ENCODE peak calls at places on chromosome 14, in six cellular contexts. X is left lobe of liver, R is neuronal stem cell, J is LoVo, P is GM04504, O is NCI-H1105 treated with DMSO at 0.1 percent for 48 hours. M is an unnamed sample.

GRCh38 chr14:69906201-69906600 is 27.0 kb downstream of the SMOC1 start:
- DNase-seq in P (no peak), R (no peak), O (no peak), J (no peak), X (no peak), M (no peak)

GRCh38 chr14:69685716-69686115 is 74.3 kb downstream of the SUSD6 start:
- DNase-seq in R (no peak), X (peak), P (no peak), O (peak), J (no peak), M (peak)

GRCh38 chr14:63986789-63987533 is 134.2 kb downstream of the SYNE2 start:
- DNase-seq in J (no peak), P (peak), X (no peak), R (peak), O (no peak), M (no peak)

GRCh38 chr14:91320266-91320665 is 75.8 kb upstream of the GPR68 start:
- DNase-seq in J (no peak), R (no peak), O (no peak), P (no peak), X (no peak), M (no peak)

GRCh38 chr14:70018713-70019201 is 139.5 kb downstream of the SMOC1 start:
- DNase-seq in P (no peak), O (no peak), X (peak), R (no peak), J (no peak), M (no peak)

GRCh38 chr14:68811161-68811560 is 18.3 kb upstream of the ZFP36L1 start:
- DNase-seq in O (no peak), J (no peak), X (no peak), R (no peak), P (no peak), M (peak)

GRCh38 chr14:35113308-35113950 is 8.4 kb downstream of the PPP2R3C start:
- DNase-seq in X (no peak), P (no peak), J (no peak), O (no peak), R (no peak), M (no peak)

GRCh38 chr14:69695664-69696527 is 71.0 kb upstream of the SRSF5 start:
- DNase-seq in X (peak), R (no peak), O (peak), J (no peak), P (no peak), M (peak)

GRCh38 chr14:105879867-105880561 is 353.6 kb downstream of the TMEM121 start:
- DNase-seq in R (no peak), O (no peak), P (no peak), X (peak), J (no peak), M (no peak)

GRCh38 chr14:68363401-68363800 is 429.5 kb downstream of the ZFP36L1 start:
- DNase-seq in R (peak), J (no peak), X (no peak), O (no peak), P (no peak), M (no peak)

GRCh38 chr14:105012171-105012985 is 8.5 kb downstream of the CDCA4 start:
- DNase-seq in X (no peak), O (no peak), J (no peak), P (no peak), R (no peak), M (no peak)

GRCh38 chr14:103803661-103804060 is 43.7 kb downstream of the PPP1R13B start:
- DNase-seq in P (no peak), J (no peak), X (no peak), R (no peak), O (no peak), M (no peak)

GRCh38 chr14:86574026-86574777 is 1044.3 kb downstream of the FLRT2 start:
- DNase-seq in J (no peak), P (peak), R (no peak), O (no peak), X (no peak), M (no peak)

GRCh38 chr14:60349663-60350365 is 100.8 kb downstream of the PPM1A start:
- DNase-seq in X (no peak), R (no peak), J (peak), O (peak), P (peak), M (no peak)

GRCh38 chr14:95774265-95775160 is 60.6 kb upstream of the TCL1A start:
- DNase-seq in J (peak), P (peak), O (peak), X (peak), R (peak), M (peak)

GRCh38 chr14:61254803-61255526 is 26.2 kb downstream of the TMEM30B start:
- DNase-seq in O (no peak), X (no peak), R (no peak), P (no peak), J (no peak), M (no peak)

GRCh38 chr14:24876009-24876690 is 173.8 kb downstream of the STXBP6 start:
- DNase-seq in J (no peak), O (no peak), P (no peak), X (no peak), R (no peak), M (no peak)

GRCh38 chr14:56092761-56093160 is 25.4 kb upstream of the PELI2 start:
- DNase-seq in J (no peak), P (no peak), R (no peak), X (no peak), O (no peak), M (no peak)

GRCh38 chr14:68466491-68466977 is 326.3 kb downstream of the ZFP36L1 start:
- DNase-seq in J (peak), O (no peak), R (no peak), X (no peak), P (peak), M (no peak)

GRCh38 chr14:38616959-38617358 is 361.1 kb upstream of the CLEC14A start:
- DNase-seq in X (no peak), P (no peak), R (no peak), J (no peak), O (peak), M (no peak)

GRCh38 chr14:103393078-103393477 is 7.9 kb downstream of the MARK3 start:
- DNase-seq in P (no peak), R (no peak), X (peak), J (no peak), O (no peak), M (no peak)

GRCh38 chr14:60133487-60133886 is 31.7 kb downstream of the DHRS7 start:
- DNase-seq in X (no peak), R (no peak), O (no peak), J (no peak), P (no peak), M (no peak)

GRCh38 chr14:23895480-23895879 is 58.1 kb upstream of the DHRS4 start:
- DNase-seq in J (no peak), P (no peak), X (no peak), R (no peak), O (no peak), M (no peak)

GRCh38 chr14:78222746-78223145 is 52.6 kb downstream of the NRXN3 start:
- DNase-seq in P (no peak), O (no peak), R (no peak), X (no peak), J (no peak), M (no peak)

GRCh38 chr14:65495196-65495595 is 82.7 kb downstream of the FUT8 start:
- DNase-seq in J (no peak), X (no peak), O (no peak), R (no peak), P (no peak), M (no peak)

GRCh38 chr14:49959822-49960408 is 67.0 kb downstream of the ARF6 start:
- DNase-seq in J (no peak), O (peak), P (no peak), R (no peak), X (no peak), M (no peak)

GRCh38 chr14:50260511-50260910 is 29.1 kb upstream of the SOS2 start:
- DNase-seq in O (no peak), R (no peak), X (no peak), J (no peak), P (peak), M (no peak)

GRCh38 chr14:54817506-54817905 is 85.1 kb downstream of the GCH1 start:
- DNase-seq in P (no peak), X (no peak), R (no peak), O (no peak), J (no peak), M (no peak)

GRCh38 chr14:61178226-61179060 is 102.7 kb downstream of the TMEM30B start:
- DNase-seq in P (peak), X (no peak), O (no peak), J (peak), R (no peak), M (no peak)

GRCh38 chr14:36773558-36773957 is 111.9 kb downstream of the PAX9 start:
- DNase-seq in J (no peak), P (no peak), X (no peak), R (no peak), O (no peak), M (no peak)